ENCODE peak calls at places on chromosomes 6 and 20, in ten cellular contexts. One of them, this sample, is unnamed.
A peak's percentile ranks its signal among the peaks of the same experiment; 100 is the strongest.

GRCh38 chr20:10376271-10377075 is 57.5 kb downstream of the MKKS start:
- DNase-seq in endodermal cell: no peak
- DNase-seq in activated B cell treated with CpG ODN at 0.5 μM for 24 hours: no peak
- DNase-seq in GM12878: no peak
- DNase-seq in glutamatergic neuron: no peak
- DNase-seq in PC-9: no peak
- DNase-seq in natural killer cell: no peak
- DNase-seq in cardiac muscle cell: peak; percentile 27
- DNase-seq in neural crest cell: no peak
- DNase-seq in lung: no peak
- DNase-seq in this sample: no peak

GRCh38 chr20:19921349-19921793 is 95.8 kb upstream of the NAA20 start:
- DNase-seq in endodermal cell: peak; percentile 78
- DNase-seq in activated B cell treated with CpG ODN at 0.5 μM for 24 hours: no peak
- DNase-seq in GM12878: no peak
- DNase-seq in glutamatergic neuron: no peak
- DNase-seq in PC-9: no peak
- DNase-seq in natural killer cell: no peak
- DNase-seq in cardiac muscle cell: no peak
- DNase-seq in neural crest cell: no peak
- DNase-seq in lung: no peak
- DNase-seq in this sample: no peak

GRCh38 chr6:156685823-156686428 is 91.3 kb upstream of the ARID1B start:
- DNase-seq in endodermal cell: no peak
- DNase-seq in activated B cell treated with CpG ODN at 0.5 μM for 24 hours: no peak
- DNase-seq in GM12878: no peak
- DNase-seq in glutamatergic neuron: no peak
- DNase-seq in PC-9: no peak
- DNase-seq in natural killer cell: no peak
- DNase-seq in cardiac muscle cell: no peak
- DNase-seq in neural crest cell: peak; percentile 2
- DNase-seq in lung: no peak
- DNase-seq in this sample: no peak

GRCh38 chr6:36745283-36745682 is 47.7 kb downstream of the RAB44 start:
- DNase-seq in endodermal cell: no peak
- DNase-seq in activated B cell treated with CpG ODN at 0.5 μM for 24 hours: no peak
- DNase-seq in GM12878: no peak
- DNase-seq in glutamatergic neuron: no peak
- DNase-seq in PC-9: no peak
- DNase-seq in natural killer cell: no peak
- DNase-seq in cardiac muscle cell: no peak
- DNase-seq in neural crest cell: no peak
- DNase-seq in lung: no peak
- DNase-seq in this sample: no peak

GRCh38 chr6:148565931-148566663 is 180.7 kb upstream of the UST start:
- DNase-seq in endodermal cell: no peak
- DNase-seq in activated B cell treated with CpG ODN at 0.5 μM for 24 hours: no peak
- DNase-seq in GM12878: no peak
- DNase-seq in glutamatergic neuron: no peak
- DNase-seq in PC-9: peak; percentile 17
- DNase-seq in natural killer cell: no peak
- DNase-seq in cardiac muscle cell: peak; percentile 95
- DNase-seq in neural crest cell: no peak
- DNase-seq in lung: no peak
- DNase-seq in this sample: no peak

GRCh38 chr20:40160151-40160550 is 528.9 kb downstream of the MAFB start:
- DNase-seq in endodermal cell: peak; percentile 85
- DNase-seq in activated B cell treated with CpG ODN at 0.5 μM for 24 hours: no peak
- DNase-seq in GM12878: peak; percentile 7
- DNase-seq in glutamatergic neuron: peak; percentile 40
- DNase-seq in PC-9: peak; percentile 25
- DNase-seq in natural killer cell: no peak
- DNase-seq in cardiac muscle cell: peak; percentile 72
- DNase-seq in neural crest cell: peak; percentile 43
- DNase-seq in lung: peak; percentile 48
- DNase-seq in this sample: peak; percentile 23

GRCh38 chr6:18640754-18641153 is 253.6 kb downstream of the RNF144B start:
- DNase-seq in endodermal cell: no peak
- DNase-seq in activated B cell treated with CpG ODN at 0.5 μM for 24 hours: no peak
- DNase-seq in GM12878: no peak
- DNase-seq in glutamatergic neuron: no peak
- DNase-seq in PC-9: no peak
- DNase-seq in natural killer cell: no peak
- DNase-seq in cardiac muscle cell: no peak
- DNase-seq in neural crest cell: no peak
- DNase-seq in lung: no peak
- DNase-seq in this sample: no peak

GRCh38 chr6:36114798-36115408 is 15.4 kb upstream of the MAPK13 start:
- DNase-seq in endodermal cell: no peak
- DNase-seq in activated B cell treated with CpG ODN at 0.5 μM for 24 hours: no peak
- DNase-seq in GM12878: peak; percentile 60
- DNase-seq in glutamatergic neuron: no peak
- DNase-seq in PC-9: no peak
- DNase-seq in natural killer cell: no peak
- DNase-seq in cardiac muscle cell: no peak
- DNase-seq in neural crest cell: no peak
- DNase-seq in lung: no peak
- DNase-seq in this sample: no peak

GRCh38 chr6:154352898-154353585 is 3.6 kb downstream of the IPCEF1 start:
- DNase-seq in endodermal cell: peak; percentile 11
- DNase-seq in activated B cell treated with CpG ODN at 0.5 μM for 24 hours: no peak
- DNase-seq in GM12878: peak; percentile 84
- DNase-seq in glutamatergic neuron: no peak
- DNase-seq in PC-9: no peak
- DNase-seq in natural killer cell: no peak
- DNase-seq in cardiac muscle cell: no peak
- DNase-seq in neural crest cell: no peak
- DNase-seq in lung: no peak
- DNase-seq in this sample: no peak

GRCh38 chr20:18055261-18055660 is 2.5 kb downstream of the OVOL2 start:
- DNase-seq in endodermal cell: peak; percentile 67
- DNase-seq in activated B cell treated with CpG ODN at 0.5 μM for 24 hours: no peak
- DNase-seq in GM12878: no peak
- DNase-seq in glutamatergic neuron: no peak
- DNase-seq in PC-9: no peak
- DNase-seq in natural killer cell: no peak
- DNase-seq in cardiac muscle cell: no peak
- DNase-seq in neural crest cell: no peak
- DNase-seq in lung: no peak
- DNase-seq in this sample: no peak

GRCh38 chr20:18057994-18058349 is 256 bp upstream of the OVOL2 start:
- DNase-seq in endodermal cell: no peak
- DNase-seq in activated B cell treated with CpG ODN at 0.5 μM for 24 hours: no peak
- DNase-seq in GM12878: no peak
- DNase-seq in glutamatergic neuron: no peak
- DNase-seq in PC-9: no peak
- DNase-seq in natural killer cell: no peak
- DNase-seq in cardiac muscle cell: no peak
- DNase-seq in neural crest cell: no peak
- DNase-seq in lung: no peak
- DNase-seq in this sample: no peak

GRCh38 chr20:18058661-18059467 is 1.1 kb upstream of the OVOL2 start:
- DNase-seq in endodermal cell: peak; percentile 93
- DNase-seq in activated B cell treated with CpG ODN at 0.5 μM for 24 hours: no peak
- DNase-seq in GM12878: no peak
- DNase-seq in glutamatergic neuron: peak; percentile 68
- DNase-seq in PC-9: peak; percentile 90
- DNase-seq in natural killer cell: no peak
- DNase-seq in cardiac muscle cell: no peak
- DNase-seq in neural crest cell: no peak
- DNase-seq in lung: peak; percentile 56
- DNase-seq in this sample: peak; percentile 52

GRCh38 chr20:18056174-18057105 is 1.3 kb downstream of the OVOL2 start:
- DNase-seq in endodermal cell: peak; percentile 79
- DNase-seq in activated B cell treated with CpG ODN at 0.5 μM for 24 hours: peak; percentile 20
- DNase-seq in GM12878: no peak
- DNase-seq in glutamatergic neuron: peak; percentile 48
- DNase-seq in PC-9: peak; percentile 70
- DNase-seq in natural killer cell: no peak
- DNase-seq in cardiac muscle cell: peak; percentile 12
- DNase-seq in neural crest cell: no peak
- DNase-seq in lung: peak; percentile 31
- DNase-seq in this sample: no peak

GRCh38 chr20:18057106-18057993 is at the start of gene OVOL2:
- DNase-seq in endodermal cell: peak; percentile 94
- DNase-seq in activated B cell treated with CpG ODN at 0.5 μM for 24 hours: no peak
- DNase-seq in GM12878: no peak
- DNase-seq in glutamatergic neuron: peak; percentile 35
- DNase-seq in PC-9: peak; percentile 93
- DNase-seq in natural killer cell: no peak
- DNase-seq in cardiac muscle cell: no peak
- DNase-seq in neural crest cell: no peak
- DNase-seq in lung: peak; percentile 89
- DNase-seq in this sample: peak; percentile 80
- TF ChIP-seq CTCF in endodermal cell: no peak
- TF ChIP-seq CTCF in activated B cell treated with CpG ODN at 0.5 μM for 24 hours: no peak
- TF ChIP-seq CTCF in GM12878: no peak
- TF ChIP-seq CTCF in glutamatergic neuron: no peak
- TF ChIP-seq CTCF in PC-9: no peak
- TF ChIP-seq CTCF in natural killer cell: no peak
- TF ChIP-seq CTCF in cardiac muscle cell: no peak
- TF ChIP-seq CTCF in neural crest cell: no peak
- TF ChIP-seq CTCF in lung: no peak
- TF ChIP-seq CTCF in this sample: peak; percentile 23

DNA sequence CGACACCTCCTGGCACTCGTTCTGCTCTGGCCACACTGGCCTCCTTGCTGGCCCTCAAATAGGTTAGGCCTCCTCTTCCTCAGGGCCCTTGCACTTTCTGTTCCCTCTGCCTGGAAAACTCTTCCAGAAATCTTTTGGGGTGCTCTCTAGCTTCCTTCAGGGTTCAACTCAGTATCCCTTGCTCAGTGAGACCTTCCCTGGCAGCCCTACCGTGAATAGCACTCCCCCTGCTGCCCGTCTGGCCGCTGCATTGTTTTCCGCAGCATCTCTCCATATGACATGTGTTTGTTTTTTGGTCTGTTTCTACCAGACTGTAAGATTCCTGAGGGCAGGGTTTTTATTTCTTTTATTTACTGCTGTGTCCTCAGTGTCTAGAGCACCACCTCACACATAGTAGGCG is 6.7 kb downstream of the DDX27 start:
- DNase-seq in endodermal cell: no peak
- DNase-seq in activated B cell treated with CpG ODN at 0.5 μM for 24 hours: no peak
- DNase-seq in GM12878: no peak
- DNase-seq in glutamatergic neuron: no peak
- DNase-seq in PC-9: no peak
- DNase-seq in natural killer cell: no peak
- DNase-seq in cardiac muscle cell: no peak
- DNase-seq in neural crest cell: no peak
- DNase-seq in lung: no peak
- DNase-seq in this sample: no peak
- TF ChIP-seq CTCF in endodermal cell: peak; percentile 41
- TF ChIP-seq CTCF in activated B cell treated with CpG ODN at 0.5 μM for 24 hours: no peak
- TF ChIP-seq CTCF in GM12878: no peak
- TF ChIP-seq CTCF in glutamatergic neuron: no peak
- TF ChIP-seq CTCF in PC-9: no peak
- TF ChIP-seq CTCF in natural killer cell: no peak
- TF ChIP-seq CTCF in cardiac muscle cell: no peak
- TF ChIP-seq CTCF in neural crest cell: no peak
- TF ChIP-seq CTCF in lung: no peak
- TF ChIP-seq CTCF in this sample: no peak

GRCh38 chr6:119119989-119120388 is 41.5 kb upstream of the FAM184A start:
- DNase-seq in endodermal cell: no peak
- DNase-seq in activated B cell treated with CpG ODN at 0.5 μM for 24 hours: no peak
- DNase-seq in GM12878: no peak
- DNase-seq in glutamatergic neuron: no peak
- DNase-seq in PC-9: no peak
- DNase-seq in natural killer cell: no peak
- DNase-seq in cardiac muscle cell: peak; percentile 92
- DNase-seq in neural crest cell: no peak
- DNase-seq in lung: no peak
- DNase-seq in this sample: no peak

GRCh38 chr6:119112856-119113530 is 34.5 kb upstream of the FAM184A start:
- DNase-seq in endodermal cell: peak; percentile 52
- DNase-seq in activated B cell treated with CpG ODN at 0.5 μM for 24 hours: no peak
- DNase-seq in GM12878: no peak
- DNase-seq in glutamatergic neuron: no peak
- DNase-seq in PC-9: no peak
- DNase-seq in natural killer cell: no peak
- DNase-seq in cardiac muscle cell: peak; percentile 48
- DNase-seq in neural crest cell: no peak
- DNase-seq in lung: no peak
- DNase-seq in this sample: no peak

GRCh38 chr6:119121367-119121766 is 42.9 kb upstream of the FAM184A start:
- DNase-seq in endodermal cell: no peak
- DNase-seq in activated B cell treated with CpG ODN at 0.5 μM for 24 hours: no peak
- DNase-seq in GM12878: no peak
- DNase-seq in glutamatergic neuron: no peak
- DNase-seq in PC-9: no peak
- DNase-seq in natural killer cell: no peak
- DNase-seq in cardiac muscle cell: no peak
- DNase-seq in neural crest cell: no peak
- DNase-seq in lung: no peak
- DNase-seq in this sample: no peak

GRCh38 chr6:119110601-119111548 is 32.4 kb upstream of the FAM184A start:
- DNase-seq in endodermal cell: peak; percentile 77
- DNase-seq in activated B cell treated with CpG ODN at 0.5 μM for 24 hours: no peak
- DNase-seq in GM12878: peak; percentile 28
- DNase-seq in glutamatergic neuron: no peak
- DNase-seq in PC-9: peak; percentile 35
- DNase-seq in natural killer cell: no peak
- DNase-seq in cardiac muscle cell: peak; percentile 74
- DNase-seq in neural crest cell: peak; percentile 20
- DNase-seq in lung: peak; percentile 40
- DNase-seq in this sample: peak; percentile 25

GRCh38 chr6:119116712-119117281 is 38.3 kb upstream of the FAM184A start:
- DNase-seq in endodermal cell: peak; percentile 69
- DNase-seq in activated B cell treated with CpG ODN at 0.5 μM for 24 hours: no peak
- DNase-seq in GM12878: no peak
- DNase-seq in glutamatergic neuron: peak; percentile 31
- DNase-seq in PC-9: no peak
- DNase-seq in natural killer cell: no peak
- DNase-seq in cardiac muscle cell: no peak
- DNase-seq in neural crest cell: no peak
- DNase-seq in lung: no peak
- DNase-seq in this sample: no peak
- TF ChIP-seq CTCF in endodermal cell: peak; percentile 71
- TF ChIP-seq CTCF in activated B cell treated with CpG ODN at 0.5 μM for 24 hours: no peak
- TF ChIP-seq CTCF in GM12878: no peak
- TF ChIP-seq CTCF in glutamatergic neuron: peak; percentile 77
- TF ChIP-seq CTCF in PC-9: peak; percentile 48
- TF ChIP-seq CTCF in natural killer cell: no peak
- TF ChIP-seq CTCF in cardiac muscle cell: peak; percentile 23
- TF ChIP-seq CTCF in neural crest cell: peak; percentile 47
- TF ChIP-seq CTCF in lung: no peak
- TF ChIP-seq CTCF in this sample: peak; percentile 44

DNA sequence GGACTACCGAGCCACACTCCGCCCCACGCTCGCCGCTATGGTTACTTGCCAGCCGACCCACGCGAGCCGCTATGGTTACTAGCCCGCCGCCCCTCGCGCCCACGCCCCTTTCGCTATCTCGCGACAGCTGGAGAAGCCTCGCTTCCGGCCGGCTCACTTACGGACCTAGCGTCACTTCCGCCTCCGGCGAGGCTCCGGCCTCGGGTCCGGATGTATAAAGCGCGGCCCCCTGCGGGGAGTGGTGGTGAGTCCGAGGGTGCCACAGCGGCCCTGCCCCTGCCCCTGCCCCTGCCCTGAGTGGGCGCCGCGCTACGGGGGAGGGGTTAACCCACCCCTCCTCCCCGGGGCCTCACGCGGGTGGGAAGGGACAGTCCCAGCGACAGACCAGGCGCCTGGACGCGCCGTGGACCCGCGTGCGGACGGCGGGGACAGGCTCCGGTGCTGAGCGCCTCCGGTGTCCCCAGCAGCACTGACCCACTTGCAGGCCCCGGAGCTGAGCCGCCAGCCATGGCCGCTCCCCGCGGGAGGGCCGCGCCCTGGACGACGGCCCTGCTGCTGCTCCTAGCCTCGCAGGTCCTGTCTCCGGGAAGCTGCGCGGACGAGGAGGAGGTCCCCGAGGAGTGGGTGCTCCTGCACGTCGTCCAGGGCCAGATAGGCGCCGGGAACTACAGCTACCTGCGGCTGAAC is at the start of the genes C6orf120 and WDR27:
- DNase-seq in endodermal cell: peak; percentile 98
- DNase-seq in activated B cell treated with CpG ODN at 0.5 μM for 24 hours: peak; percentile 96
- DNase-seq in GM12878: peak; percentile 83
- DNase-seq in glutamatergic neuron: peak; percentile 97
- DNase-seq in PC-9: peak; percentile 87
- DNase-seq in natural killer cell: peak; percentile 94
- DNase-seq in cardiac muscle cell: peak; percentile 98
- DNase-seq in neural crest cell: peak; percentile 90
- DNase-seq in lung: peak; percentile 98
- DNase-seq in this sample: peak; percentile 91
- TF ChIP-seq CTCF in endodermal cell: no peak
- TF ChIP-seq CTCF in activated B cell treated with CpG ODN at 0.5 μM for 24 hours: no peak
- TF ChIP-seq CTCF in GM12878: peak; percentile 18
- TF ChIP-seq CTCF in glutamatergic neuron: no peak
- TF ChIP-seq CTCF in PC-9: no peak
- TF ChIP-seq CTCF in natural killer cell: no peak
- TF ChIP-seq CTCF in cardiac muscle cell: no peak
- TF ChIP-seq CTCF in neural crest cell: no peak
- TF ChIP-seq CTCF in lung: no peak
- TF ChIP-seq CTCF in this sample: peak; percentile 3

This sample was measured in progenitor cell of endocrine pancreas.